ENCODE peak calls at places on chromosome 4, in four cellular contexts. V is substantia nigra, A is tibial nerve, E is HTR-8/SVneo. U is an unnamed sample.

GRCh38 chr4:47705326-47705981 is 132.4 kb downstream of the CORIN start:
- DNase-seq in V (no peak), A (no peak), E (peak), U (no peak)

GRCh38 chr4:112178731-112179130 is 33.5 kb downstream of the FAM241A start:
- DNase-seq in V (no peak), A (no peak), E (no peak), U (no peak)

GRCh38 chr4:112370466-112370865 is 73.3 kb downstream of the ALPK1 start:
- DNase-seq in A (no peak), E (no peak), V (no peak), U (no peak)

GRCh38 chr4:5465956-5466355 is 242.4 kb downstream of the EVC2 start:
- DNase-seq in A (no peak), V (no peak), E (no peak), U (no peak)

GRCh38 chr4:136861081-136861480 is 671.2 kb downstream of the PCDH18 start:
- DNase-seq in A (no peak), E (no peak), V (no peak), U (no peak)

GRCh38 chr4:142485452-142485851 is 360.6 kb downstream of the INPP4B start:
- DNase-seq in V (no peak), A (no peak), E (no peak), U (no peak)

GRCh38 chr4:151407466-151408379 is 1.3 kb upstream of the FHIP1A start:
- DNase-seq in E (no peak), A (no peak), V (no peak), U (no peak)

GRCh38 chr4:153542131-153542530 is 76.0 kb downstream of the TMEM131L start:
- DNase-seq in E (no peak), A (no peak), V (no peak), U (no peak)

GRCh38 chr4:25536577-25537325 is 118.9 kb upstream of the SLC34A2 start:
- DNase-seq in A (no peak), E (no peak), V (no peak), U (no peak)

GRCh38 chr4:168540086-168540864 is 43.4 kb downstream of the PALLD start:
- DNase-seq in E (peak), A (no peak), V (no peak), U (no peak)

GRCh38 chr4:36165256-36166005 is 78.9 kb downstream of the ARAP2 start:
- DNase-seq in E (no peak), A (no peak), V (no peak), U (no peak)

GRCh38 chr4:124997124-124997523 is 284.6 kb upstream of the ANKRD50 start:
- DNase-seq in A (no peak), V (no peak), E (no peak), U (no peak)

GRCh38 chr4:77360451-77360850 is 203.4 kb downstream of the CCNG2 start:
- DNase-seq in E (no peak), A (no peak), V (no peak), U (no peak)

GRCh38 chr4:31657859-31658258 is 937.7 kb downstream of the PCDH7 start:
- DNase-seq in V (no peak), A (no peak), E (no peak), U (no peak)

GRCh38 chr4:80079255-80079923 is 6.4 kb upstream of the ANTXR2 start:
- DNase-seq in A (no peak), E (no peak), V (no peak), U (no peak)

GRCh38 chr4:112152496-112152895 is 7.2 kb downstream of the FAM241A start:
- DNase-seq in A (no peak), E (no peak), V (no peak), U (no peak)

GRCh38 chr4:80475781-80476180 is 140.3 kb downstream of the CFAP299 start:
- DNase-seq in E (no peak), A (no peak), V (no peak), U (no peak)

GRCh38 chr4:95197353-95197752 is 351.4 kb downstream of the UNC5C start:
- DNase-seq in A (no peak), E (no peak), V (no peak), U (no peak)

GRCh38 chr4:61995717-61996337 is 795.7 kb downstream of the ADGRL3 start:
- DNase-seq in E (peak), V (no peak), A (no peak), U (no peak)

GRCh38 chr4:112855058-112855457 is 194.4 kb upstream of the ANK2 start:
- DNase-seq in V (peak), A (no peak), E (no peak), U (no peak)

GRCh38 chr4:147820975-147821374 is 89.1 kb downstream of the ARHGAP10 start:
- DNase-seq in V (no peak), E (no peak), A (no peak), U (no peak)

GRCh38 chr4:42302348-42302747 is 94.9 kb upstream of the SHISA3 start:
- DNase-seq in V (no peak), E (peak), A (peak), U (no peak)

GRCh38 chr4:78237360-78237759 is 180.2 kb downstream of the FRAS1 start:
- DNase-seq in V (no peak), A (no peak), E (no peak), U (no peak)

GRCh38 chr4:140149851-140150635 is 3.9 kb downstream of the MAML3 start:
- DNase-seq in E (peak), V (peak), A (peak), U (peak)

GRCh38 chr4:157840630-157841029 is 332.2 kb downstream of the GASK1B start:
- DNase-seq in A (no peak), V (no peak), E (no peak), U (no peak)

GRCh38 chr4:140150886-140151699 is 2.9 kb downstream of the MAML3 start:
- DNase-seq in E (peak), V (peak), A (peak), U (peak)

GRCh38 chr4:37976991-37977470 is 16.8 kb downstream of the PTTG2 start:
- DNase-seq in V (peak), E (peak), A (peak), U (peak)

GRCh38 chr4:181962321-181962720 is 280.9 kb upstream of the TENM3 start:
- DNase-seq in E (no peak), A (no peak), V (no peak), U (no peak)

GRCh38 chr4:57588557-57588956 is 478.4 kb upstream of the IGFBP7 start:
- DNase-seq in E (no peak), A (no peak), V (no peak), U (no peak)

GRCh38 chr4:97498875-97499274 is 644.4 kb downstream of the STPG2 start:
- DNase-seq in A (no peak), E (peak), V (no peak), U (no peak)

GRCh38 chr4:106312997-106313522 is 2.9 kb downstream of the TBCK start:
- DNase-seq in E (no peak), A (no peak), V (no peak), U (no peak)

GRCh38 chr4:11367371-11367770 is 61.3 kb downstream of the HS3ST1 start:
- DNase-seq in V (peak), A (peak), E (no peak), U (peak)

GRCh38 chr4:27084685-27085356 is 224.2 kb downstream of the STIM2 start:
- DNase-seq in E (no peak), A (no peak), V (peak), U (no peak)

GRCh38 chr4:144402176-144402575 is 243.8 kb upstream of the HHIP start:
- DNase-seq in E (no peak), V (no peak), A (no peak), U (no peak)

GRCh38 chr4:81688085-81688484 is 216.4 kb upstream of the RASGEF1B start:
- DNase-seq in V (no peak), A (no peak), E (no peak), U (no peak)

U was measured in right atrium auricular region.